ENCODE peak calls at places on chromosomes 1 and 21, in seven cellular contexts. One of them, this sample, is unnamed.
A peak's percentile ranks its signal among the peaks of the same experiment; 100 is the strongest.

GRCh38 chr1:212650228-212650627 is 41.7 kb downstream of the ATF3 start:
- DNase-seq in cardiac fibroblast: no peak
- DNase-seq in A172: no peak
- DNase-seq in dermis microvascular lymphatic vessel endothelial cell: no peak
- DNase-seq in A549: no peak
- DNase-seq in effector memory CD8-positive, alpha-beta T cell: no peak
- DNase-seq in stimulated activated CD4-positive, alpha-beta T cell treated with anti-CD3 and anti-CD28 coated beads, Interleukin-1b, Interleukin-23, amount 100 ng/mL, for 24 hours: no peak
- DNase-seq in this sample: no peak

GRCh38 chr1:168321945-168322344 is 41.3 kb downstream of the TBX19 start:
- DNase-seq in dermis microvascular lymphatic vessel endothelial cell: peak; percentile 57
- DNase-seq in A172: peak; percentile 46
- DNase-seq in cardiac fibroblast: peak; percentile 75
- DNase-seq in effector memory CD8-positive, alpha-beta T cell: no peak
- DNase-seq in stimulated activated CD4-positive, alpha-beta T cell treated with anti-CD3 and anti-CD28 coated beads, Interleukin-1b, Interleukin-23, amount 100 ng/mL, for 24 hours: no peak
- DNase-seq in A549: peak; percentile 62
- DNase-seq in this sample: peak; percentile 6

GRCh38 chr21:31730687-31731111 is 1.2 kb downstream of the SCAF4 start:
- DNase-seq in cardiac fibroblast: peak; percentile 44
- DNase-seq in effector memory CD8-positive, alpha-beta T cell: no peak
- DNase-seq in A549: peak; percentile 21
- DNase-seq in dermis microvascular lymphatic vessel endothelial cell: no peak
- DNase-seq in A172: peak; percentile 22
- DNase-seq in stimulated activated CD4-positive, alpha-beta T cell treated with anti-CD3 and anti-CD28 coated beads, Interleukin-1b, Interleukin-23, amount 100 ng/mL, for 24 hours: no peak
- DNase-seq in this sample: peak; percentile 72

GRCh38 chr1:229058111-229058551 is 212.8 kb upstream of the RAB4A start:
- DNase-seq in dermis microvascular lymphatic vessel endothelial cell: no peak
- DNase-seq in effector memory CD8-positive, alpha-beta T cell: peak; percentile 28
- DNase-seq in A549: no peak
- DNase-seq in A172: no peak
- DNase-seq in stimulated activated CD4-positive, alpha-beta T cell treated with anti-CD3 and anti-CD28 coated beads, Interleukin-1b, Interleukin-23, amount 100 ng/mL, for 24 hours: no peak
- DNase-seq in cardiac fibroblast: no peak
- DNase-seq in this sample: no peak

GRCh38 chr1:113170519-113170918 is 97.5 kb downstream of the LRIG2 start:
- DNase-seq in A172: no peak
- DNase-seq in A549: no peak
- DNase-seq in stimulated activated CD4-positive, alpha-beta T cell treated with anti-CD3 and anti-CD28 coated beads, Interleukin-1b, Interleukin-23, amount 100 ng/mL, for 24 hours: no peak
- DNase-seq in effector memory CD8-positive, alpha-beta T cell: no peak
- DNase-seq in cardiac fibroblast: no peak
- DNase-seq in dermis microvascular lymphatic vessel endothelial cell: no peak
- DNase-seq in this sample: no peak

GRCh38 chr1:32991386-32991785 is 26.8 kb upstream of the RNF19B start:
- DNase-seq in effector memory CD8-positive, alpha-beta T cell: no peak
- DNase-seq in dermis microvascular lymphatic vessel endothelial cell: no peak
- DNase-seq in cardiac fibroblast: no peak
- DNase-seq in stimulated activated CD4-positive, alpha-beta T cell treated with anti-CD3 and anti-CD28 coated beads, Interleukin-1b, Interleukin-23, amount 100 ng/mL, for 24 hours: no peak
- DNase-seq in A172: no peak
- DNase-seq in A549: peak; percentile 38
- DNase-seq in this sample: no peak

GRCh38 chr1:78340006-78340405 is 150.8 kb upstream of the PTGFR start:
- DNase-seq in stimulated activated CD4-positive, alpha-beta T cell treated with anti-CD3 and anti-CD28 coated beads, Interleukin-1b, Interleukin-23, amount 100 ng/mL, for 24 hours: no peak
- DNase-seq in A549: no peak
- DNase-seq in dermis microvascular lymphatic vessel endothelial cell: peak; percentile 56
- DNase-seq in A172: peak; percentile 67
- DNase-seq in effector memory CD8-positive, alpha-beta T cell: no peak
- DNase-seq in cardiac fibroblast: peak; percentile 59
- DNase-seq in this sample: no peak

GRCh38 chr1:214120951-214121350 is 133.2 kb downstream of the PROX1 start:
- DNase-seq in A172: no peak
- DNase-seq in effector memory CD8-positive, alpha-beta T cell: no peak
- DNase-seq in stimulated activated CD4-positive, alpha-beta T cell treated with anti-CD3 and anti-CD28 coated beads, Interleukin-1b, Interleukin-23, amount 100 ng/mL, for 24 hours: no peak
- DNase-seq in cardiac fibroblast: no peak
- DNase-seq in dermis microvascular lymphatic vessel endothelial cell: no peak
- DNase-seq in A549: no peak
- DNase-seq in this sample: no peak

GRCh38 chr1:109201123-109201703 is 12.5 kb upstream of the SARS1 start:
- DNase-seq in stimulated activated CD4-positive, alpha-beta T cell treated with anti-CD3 and anti-CD28 coated beads, Interleukin-1b, Interleukin-23, amount 100 ng/mL, for 24 hours: peak; percentile 49
- DNase-seq in dermis microvascular lymphatic vessel endothelial cell: peak; percentile 66
- DNase-seq in cardiac fibroblast: peak; percentile 77
- DNase-seq in A549: peak; percentile 49
- DNase-seq in effector memory CD8-positive, alpha-beta T cell: no peak
- DNase-seq in A172: peak; percentile 71
- DNase-seq in this sample: peak; percentile 63

GRCh38 chr1:173050865-173051264 is at the start of gene TNFSF18:
- DNase-seq in cardiac fibroblast: peak; percentile 78
- DNase-seq in dermis microvascular lymphatic vessel endothelial cell: peak; percentile 92
- DNase-seq in A172: peak; percentile 41
- DNase-seq in effector memory CD8-positive, alpha-beta T cell: no peak
- DNase-seq in stimulated activated CD4-positive, alpha-beta T cell treated with anti-CD3 and anti-CD28 coated beads, Interleukin-1b, Interleukin-23, amount 100 ng/mL, for 24 hours: no peak
- DNase-seq in A549: no peak
- DNase-seq in this sample: peak; percentile 64

GRCh38 chr1:109059026-109059425 is 16.8 kb downstream of the TAF13 start:
- DNase-seq in stimulated activated CD4-positive, alpha-beta T cell treated with anti-CD3 and anti-CD28 coated beads, Interleukin-1b, Interleukin-23, amount 100 ng/mL, for 24 hours: no peak
- DNase-seq in dermis microvascular lymphatic vessel endothelial cell: no peak
- DNase-seq in effector memory CD8-positive, alpha-beta T cell: no peak
- DNase-seq in cardiac fibroblast: no peak
- DNase-seq in A172: no peak
- DNase-seq in A549: no peak
- DNase-seq in this sample: no peak

GRCh38 chr1:178774263-178774662 is 49.2 kb downstream of the RALGPS2 start:
- DNase-seq in dermis microvascular lymphatic vessel endothelial cell: peak; percentile 33
- DNase-seq in stimulated activated CD4-positive, alpha-beta T cell treated with anti-CD3 and anti-CD28 coated beads, Interleukin-1b, Interleukin-23, amount 100 ng/mL, for 24 hours: no peak
- DNase-seq in A549: peak; percentile 21
- DNase-seq in effector memory CD8-positive, alpha-beta T cell: no peak
- DNase-seq in cardiac fibroblast: peak; percentile 61
- DNase-seq in A172: peak; percentile 48
- DNase-seq in this sample: peak; percentile 31

GRCh38 chr1:7063981-7064380 is 278.7 kb downstream of the CAMTA1 start:
- DNase-seq in A549: no peak
- DNase-seq in dermis microvascular lymphatic vessel endothelial cell: no peak
- DNase-seq in effector memory CD8-positive, alpha-beta T cell: no peak
- DNase-seq in stimulated activated CD4-positive, alpha-beta T cell treated with anti-CD3 and anti-CD28 coated beads, Interleukin-1b, Interleukin-23, amount 100 ng/mL, for 24 hours: no peak
- DNase-seq in A172: no peak
- DNase-seq in cardiac fibroblast: no peak
- DNase-seq in this sample: no peak

GRCh38 chr1:5119496-5120234 is 465.3 kb downstream of the AJAP1 start:
- DNase-seq in A172: no peak
- DNase-seq in stimulated activated CD4-positive, alpha-beta T cell treated with anti-CD3 and anti-CD28 coated beads, Interleukin-1b, Interleukin-23, amount 100 ng/mL, for 24 hours: no peak
- DNase-seq in cardiac fibroblast: no peak
- DNase-seq in A549: peak; percentile 2
- DNase-seq in effector memory CD8-positive, alpha-beta T cell: no peak
- DNase-seq in dermis microvascular lymphatic vessel endothelial cell: no peak
- DNase-seq in this sample: no peak

GRCh38 chr1:42777860-42778259 is 6.9 kb upstream of the TMEM269 start:
- DNase-seq in effector memory CD8-positive, alpha-beta T cell: no peak
- DNase-seq in stimulated activated CD4-positive, alpha-beta T cell treated with anti-CD3 and anti-CD28 coated beads, Interleukin-1b, Interleukin-23, amount 100 ng/mL, for 24 hours: no peak
- DNase-seq in A549: peak; percentile 43
- DNase-seq in A172: no peak
- DNase-seq in cardiac fibroblast: peak; percentile 60
- DNase-seq in dermis microvascular lymphatic vessel endothelial cell: peak; percentile 56
- DNase-seq in this sample: peak; percentile 84

GRCh38 chr1:207407655-207408256 is 46.4 kb upstream of the CR2 start:
- DNase-seq in A172: no peak
- DNase-seq in cardiac fibroblast: peak; percentile 31
- DNase-seq in effector memory CD8-positive, alpha-beta T cell: no peak
- DNase-seq in A549: no peak
- DNase-seq in dermis microvascular lymphatic vessel endothelial cell: no peak
- DNase-seq in stimulated activated CD4-positive, alpha-beta T cell treated with anti-CD3 and anti-CD28 coated beads, Interleukin-1b, Interleukin-23, amount 100 ng/mL, for 24 hours: no peak
- DNase-seq in this sample: peak; percentile 45

GRCh38 chr21:35850029-35850428 is 210.3 kb downstream of the SETD4 start:
- DNase-seq in A549: no peak
- DNase-seq in stimulated activated CD4-positive, alpha-beta T cell treated with anti-CD3 and anti-CD28 coated beads, Interleukin-1b, Interleukin-23, amount 100 ng/mL, for 24 hours: no peak
- DNase-seq in effector memory CD8-positive, alpha-beta T cell: no peak
- DNase-seq in cardiac fibroblast: peak; percentile 59
- DNase-seq in A172: no peak
- DNase-seq in dermis microvascular lymphatic vessel endothelial cell: no peak
- DNase-seq in this sample: no peak

This sample was measured in erythroblast.